ENCODE peak calls at places on chromosomes 1 and 21, in eight cellular contexts. Q is heart left ventricle, V is right lobe of liver, N is spleen, T is IMR-90, D is ovary, L is tibial nerve, F is body of pancreas. G is an unnamed sample.

GRCh38 chr1:15243275-15244043 is 3.6 kb upstream of the FHAD1 start:
- DNase-seq in Q (no peak), V (no peak), N (no peak), T (peak; percentile 14), D (no peak), L (no peak), F (no peak), G (no peak)

GRCh38 chr1:201346337-201346939 is 31.0 kb downstream of the TNNT2 start:
- DNase-seq in Q (peak; percentile 41), V (no peak), N (peak; percentile 25), T (peak; percentile 61), D (no peak), L (peak; percentile 33), F (peak; percentile 53), G (peak; percentile 47)

GRCh38 chr1:7171168-7171567 is 385.9 kb downstream of the CAMTA1 start:
- DNase-seq in Q (no peak), V (no peak), N (no peak), T (no peak), D (no peak), L (no peak), F (no peak), G (no peak)

GRCh38 chr1:52059326-52059725 is 3.2 kb downstream of the BTF3L4 start:
- DNase-seq in Q (no peak), V (no peak), N (no peak), T (peak; percentile 63), D (no peak), L (no peak), F (no peak), G (no peak)

GRCh38 chr1:36622741-36623648 is 140.3 kb upstream of the CSF3R start:
- DNase-seq in Q (no peak), V (peak; percentile 65), N (peak; percentile 41), T (no peak), D (no peak), L (no peak), F (peak; percentile 85), G (peak; percentile 19)

GRCh38 chr1:153563339-153563952 is 2.2 kb downstream of the S100A2 start:
- DNase-seq in Q (no peak), V (no peak), N (peak; percentile 49), T (no peak), D (no peak), L (no peak), F (no peak), G (no peak)

GRCh38 chr21:34884346-34884929 is 164.7 kb downstream of the RUNX1 start:
- DNase-seq in Q (no peak), V (no peak), N (no peak), T (no peak), D (no peak), L (no peak), F (no peak), G (no peak)

GRCh38 chr1:219385786-219386427 is 212.2 kb downstream of the LYPLAL1 start:
- DNase-seq in Q (peak; percentile 31), V (peak; percentile 61), N (no peak), T (peak; percentile 71), D (peak; percentile 24), L (peak; percentile 41), F (peak; percentile 72), G (no peak)

GRCh38 chr1:85454214-85454613 is 10.7 kb downstream of the DDAH1 start:
- DNase-seq in Q (no peak), V (no peak), N (no peak), T (no peak), D (no peak), L (no peak), F (no peak), G (no peak)

GRCh38 chr1:172977296-172978027 is 73.3 kb downstream of the TNFSF18 start:
- DNase-seq in Q (no peak), V (no peak), N (no peak), T (no peak), D (no peak), L (no peak), F (no peak), G (no peak)

GRCh38 chr1:8533907-8534306 is 216.0 kb downstream of the SLC45A1 start:
- DNase-seq in Q (no peak), V (no peak), N (no peak), T (no peak), D (no peak), L (no peak), F (no peak), G (no peak)

GRCh38 chr21:30769724-30770431 is 14.7 kb upstream of the KRTAP21-1 start:
- DNase-seq in Q (no peak), V (no peak), N (no peak), T (no peak), D (no peak), L (no peak), F (no peak), G (no peak)

GRCh38 chr21:42611852-42612251 is 41.6 kb upstream of the PDE9A start:
- DNase-seq in Q (no peak), V (no peak), N (no peak), T (no peak), D (no peak), L (no peak), F (no peak), G (no peak)

GRCh38 chr1:60598055-60598910 is 484.1 kb upstream of the NFIA start:
- DNase-seq in Q (no peak), V (no peak), N (no peak), T (no peak), D (no peak), L (no peak), F (no peak), G (no peak)

GRCh38 chr1:161046574-161047167 is 894 bp upstream of the USF1 start:
- DNase-seq in Q (no peak), V (no peak), N (no peak), T (no peak), D (no peak), L (no peak), F (no peak), G (no peak)

GRCh38 chr1:222821239-222821638 is 6.4 kb downstream of the DISP1 start:
- DNase-seq in Q (no peak), V (no peak), N (no peak), T (peak; percentile 15), D (no peak), L (no peak), F (no peak), G (no peak)

GRCh38 chr1:76677775-76678405 is 189.4 kb upstream of the ST6GALNAC5 start:
- DNase-seq in Q (no peak), V (no peak), N (no peak), T (no peak), D (no peak), L (no peak), F (no peak), G (no peak)

GRCh38 chr1:235990376-235990795 is 74.5 kb downstream of the NID1 start:
- DNase-seq in Q (no peak), V (no peak), N (no peak), T (peak; percentile 48), D (no peak), L (no peak), F (no peak), G (no peak)

GRCh38 chr1:38084700-38085099 is 38.1 kb upstream of the POU3F1 start:
- DNase-seq in Q (peak; percentile 56), V (peak; percentile 95), N (no peak), T (no peak), D (no peak), L (no peak), F (peak; percentile 93), G (no peak)

GRCh38 chr1:159918041-159918917 is 7.0 kb downstream of the TAGLN2 start:
- DNase-seq in Q (no peak), V (no peak), N (peak; percentile 68), T (peak; percentile 67), D (no peak), L (no peak), F (no peak), G (no peak)

GRCh38 chr1:170204121-170204520 is 58.4 kb downstream of the NTMT2 start:
- DNase-seq in Q (no peak), V (no peak), N (no peak), T (no peak), D (no peak), L (no peak), F (no peak), G (no peak)

DNA sequence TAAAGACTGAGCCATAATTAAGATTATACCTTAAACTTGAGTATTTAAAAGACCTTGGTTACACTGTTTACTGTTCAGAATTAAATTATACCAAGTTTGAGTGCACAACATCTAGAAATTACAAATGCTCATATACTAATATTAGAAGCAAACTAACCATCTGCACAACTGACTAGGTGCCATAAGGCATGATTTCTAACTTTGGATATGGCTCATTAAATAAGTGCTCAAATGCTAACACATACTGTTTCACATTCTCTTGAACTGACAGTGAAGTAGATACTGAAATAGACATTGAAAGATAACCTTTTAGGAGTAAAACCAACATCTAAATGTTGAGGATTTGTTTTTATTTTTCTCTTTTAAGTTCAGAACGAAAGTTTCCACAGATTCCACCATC is 74.1 kb downstream of the PRKAA2 start:
- DNase-seq in Q (no peak), V (no peak), N (no peak), T (no peak), D (no peak), L (no peak), F (no peak), G (no peak)
- H3K4me3 ChIP-seq in Q (no peak overlapping the region), V (no peak overlapping the region), N (no peak overlapping the region), T (no peak overlapping the region), D (no peak overlapping the region), L (no peak overlapping the region), F (no peak overlapping the region), G (no peak overlapping the region)

GRCh38 chr1:198620951-198621824 is 17.7 kb upstream of the PTPRC start:
- DNase-seq in Q (no peak), V (no peak), N (peak; percentile 87), T (no peak), D (no peak), L (no peak), F (no peak), G (peak; percentile 55)
- TF ChIP-seq POLR2A in Q (no peak), V (no peak), N (peak; percentile 22), T (no peak), D (no peak), L (no peak), F (no peak), G (peak; percentile 36)

GRCh38 chr1:34212673-34213072 is 36.0 kb downstream of the C1orf94 start:
- DNase-seq in Q (no peak), V (no peak), N (no peak), T (no peak), D (no peak), L (no peak), F (no peak), G (no peak)
- H3K4me3 ChIP-seq in Q (no peak overlapping the region), V (no peak overlapping the region), N (no peak overlapping the region), T (no peak overlapping the region), D (no peak overlapping the region), L (no peak overlapping the region), F (no peak overlapping the region), G (no peak overlapping the region)

DNA sequence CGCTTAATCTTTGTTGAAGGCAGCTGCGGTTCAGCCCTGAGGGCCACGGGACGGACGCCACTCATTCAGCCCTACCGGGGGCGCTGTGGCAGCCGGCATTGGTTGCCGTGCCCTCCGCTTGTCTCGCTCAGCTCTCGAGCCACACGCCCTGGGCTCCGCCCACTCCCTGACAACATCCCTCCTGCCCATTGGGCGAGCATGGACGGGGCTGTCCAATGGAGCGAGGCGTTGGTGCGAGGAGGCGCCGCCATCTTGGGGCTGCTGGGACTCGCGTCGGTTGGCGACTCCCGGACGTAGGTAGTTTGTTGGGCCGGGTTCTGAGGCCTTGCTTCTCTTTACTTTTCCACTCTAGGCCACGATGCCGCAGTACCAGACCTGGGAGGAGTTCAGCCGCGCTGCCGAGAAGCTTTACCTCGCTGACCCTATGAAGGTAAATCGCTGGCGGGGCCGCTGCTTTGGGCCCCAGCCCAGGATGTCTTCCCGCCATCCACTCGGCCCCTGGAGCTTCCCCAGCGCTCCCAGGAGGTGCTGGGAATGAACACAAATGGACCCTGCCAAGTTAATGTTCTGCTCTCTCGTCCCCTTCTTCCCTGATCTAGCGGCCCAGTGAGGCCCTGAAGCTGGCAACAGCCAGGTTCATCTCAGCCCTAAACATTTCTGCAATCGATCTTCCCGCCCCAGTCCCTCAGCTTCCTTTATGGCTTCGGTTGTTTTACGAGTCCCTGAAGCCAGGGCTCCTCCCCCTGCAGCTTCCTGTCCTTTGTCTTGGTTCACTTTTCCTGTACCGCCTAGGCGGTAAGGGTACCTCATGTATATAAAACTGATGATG is at the start of gene SRP9:
- DNase-seq in Q (peak; percentile 100), V (peak; percentile 99), N (peak; percentile 99), T (peak; percentile 98), D (peak; percentile 99), L (peak; percentile 97), F (peak; percentile 99), G (peak; percentile 99)
- TF ChIP-seq POLR2A in Q (peak; percentile 77), V (peak; percentile 77), N (peak; percentile 17), T (peak; percentile 76), D (peak; percentile 97), L (peak; percentile 85), F (peak; percentile 95), G (peak; percentile 92)